ENCODE peak calls at places on chromosomes 12 and 14, in seven cellular contexts. C is EH, Z is left ventricle myocardium inferior, D is NCI-H345, V is HFF-Myc, E is dermis blood vessel endothelial cell, U is HEK293T. A is an unnamed sample.

GRCh38 chr12:96136129-96136528 is 58.0 kb upstream of the ELK3 start:
- DNase-seq in C (peak), U (no peak), V (no peak), D (no peak), Z (no peak), E (peak), A (peak)

GRCh38 chr14:70052990-70053389 is 135.8 kb downstream of the SLC8A3 start:
- DNase-seq in Z (no peak), U (peak), D (no peak), E (peak), V (peak), C (peak), A (peak)

GRCh38 chr12:119369907-119370546 is 35.5 kb downstream of the CCDC60 start:
- DNase-seq in C (no peak), D (peak), E (no peak), V (no peak), U (no peak), Z (no peak), A (no peak)

GRCh38 chr12:120369476-120370342 is 745 bp upstream of the MSI1 start:
- DNase-seq in U (no peak), D (no peak), E (no peak), V (no peak), C (no peak), Z (no peak), A (no peak)

GRCh38 chr12:54974281-54974680 is 10.3 kb downstream of the TESPA1 start:
- DNase-seq in Z (no peak), D (no peak), V (no peak), U (no peak), C (no peak), E (no peak), A (no peak)

GRCh38 chr12:7645395-7646177 is 20.1 kb downstream of the APOBEC1 start:
- DNase-seq in C (peak), D (peak), E (peak), Z (no peak), V (no peak), U (peak), A (peak)

GRCh38 chr14:53437858-53438257 is 284.7 kb upstream of the DDHD1 start:
- DNase-seq in C (no peak), E (no peak), Z (no peak), D (no peak), V (no peak), U (no peak), A (no peak)

GRCh38 chr12:22285871-22286270 is 48.6 kb downstream of the ST8SIA1 start:
- DNase-seq in E (no peak), V (no peak), C (no peak), U (no peak), Z (no peak), D (no peak), A (peak)

GRCh38 chr14:45072121-45072520 is 11.8 kb upstream of the PRPF39 start:
- DNase-seq in Z (no peak), U (no peak), E (no peak), V (no peak), D (no peak), C (no peak), A (no peak)

GRCh38 chr14:64337901-64338615 is 43.9 kb upstream of the ESR2 start:
- DNase-seq in E (peak), D (peak), Z (no peak), C (peak), U (peak), V (peak), A (peak)

GRCh38 chr14:104140463-104141331 is 2.3 kb downstream of the KIF26A start:
- DNase-seq in E (no peak), C (no peak), Z (no peak), V (no peak), D (no peak), U (no peak), A (no peak)

GRCh38 chr14:106840258-106840657 is 1313.9 kb downstream of the TMEM121 start:
- DNase-seq in D (peak), E (no peak), C (no peak), Z (no peak), U (no peak), V (no peak), A (no peak)

GRCh38 chr12:48601013-48601756 is 31.3 kb upstream of the LALBA start:
- DNase-seq in U (no peak), D (no peak), Z (no peak), C (peak), E (no peak), V (peak), A (peak)

GRCh38 chr12:57236925-57237652 is 7.6 kb downstream of the SHMT2 start:
- DNase-seq in V (no peak), D (no peak), E (no peak), C (peak), Z (peak), U (no peak), A (peak)

GRCh38 chr12:101089271-101089670 is 120.8 kb downstream of the SLC5A8 start:
- DNase-seq in D (no peak), E (no peak), V (no peak), Z (no peak), U (no peak), C (no peak), A (no peak)

GRCh38 chr12:92503029-92503931 is 199.5 kb upstream of the PLEKHG7 start:
- DNase-seq in E (no peak), Z (no peak), V (no peak), U (no peak), C (no peak), D (no peak), A (no peak)

GRCh38 chr12:98595152-98595988 is 1.9 kb downstream of the SLC25A3 start:
- DNase-seq in D (no peak), C (peak), V (no peak), Z (no peak), U (no peak), E (peak), A (peak)

GRCh38 chr12:98997-99396 is 32.4 kb downstream of the IQSEC3 start:
- DNase-seq in D (no peak), C (no peak), U (no peak), Z (no peak), V (no peak), E (no peak), A (peak)

GRCh38 chr14:91873476-91874265 is 6.3 kb upstream of the TC2N start:
- DNase-seq in Z (no peak), D (peak), C (no peak), V (no peak), U (no peak), E (no peak), A (no peak)

GRCh38 chr12:22101749-22102243 is 55.8 kb downstream of the CMAS start:
- DNase-seq in V (peak), Z (no peak), C (peak), D (no peak), U (no peak), E (peak), A (peak)

GRCh38 chr14:65206448-65207096 is 104.3 kb upstream of the MAX start:
- DNase-seq in C (peak), Z (no peak), D (no peak), U (no peak), E (no peak), V (no peak), A (peak)

GRCh38 chr14:24377660-24378059 is 9.7 kb downstream of the NFATC4 start:
- DNase-seq in D (no peak), E (no peak), Z (no peak), V (no peak), U (no peak), C (no peak), A (no peak)

GRCh38 chr12:63826002-63826585 is 18.4 kb upstream of the SRGAP1 start:
- DNase-seq in U (peak), V (peak), D (no peak), C (peak), Z (no peak), E (peak), A (peak)

GRCh38 chr12:14892726-14893442 is 7.2 kb upstream of the MGP start:
- DNase-seq in E (no peak), D (no peak), Z (no peak), V (no peak), U (no peak), C (peak), A (peak)

GRCh38 chr14:63759454-63759853 is 31.6 kb upstream of the SGPP1 start:
- DNase-seq in V (no peak), Z (no peak), U (no peak), E (peak), C (peak), D (no peak), A (peak)

GRCh38 chr12:97308576-97309198 is 153.9 kb upstream of the RMST start:
- DNase-seq in E (peak), Z (no peak), U (peak), V (peak), D (peak), C (peak), A (peak)

GRCh38 chr14:33992274-33993050 is 41.6 kb upstream of the EGLN3 start:
- DNase-seq in D (no peak), E (no peak), U (no peak), C (no peak), V (no peak), Z (no peak), A (no peak)

GRCh38 chr14:41225433-41225832 is 381.2 kb upstream of the LRFN5 start:
- DNase-seq in D (no peak), U (no peak), E (no peak), C (no peak), V (no peak), Z (no peak), A (no peak)

GRCh38 chr14:103930051-103930604 is 1.9 kb downstream of the TDRD9 start:
- DNase-seq in Z (no peak), E (no peak), C (no peak), U (no peak), V (no peak), D (no peak), A (no peak)

GRCh38 chr12:109723311-109723791 is 9.7 kb downstream of the FAM222A start:
- DNase-seq in C (no peak), Z (peak), D (no peak), U (no peak), V (no peak), E (no peak), A (no peak)

GRCh38 chr12:55724226-55724939 is 4.2 kb downstream of the RDH5 start:
- DNase-seq in C (peak), Z (peak), V (no peak), U (peak), D (peak), E (peak), A (peak)

GRCh38 chr12:131042848-131043245 is 89.1 kb downstream of the ADGRD1 start:
- DNase-seq in D (no peak), Z (no peak), U (no peak), E (no peak), V (no peak), C (no peak), A (no peak)

GRCh38 chr14:28767851-28768548 is 1.4 kb downstream of the FOXG1 start:
- DNase-seq in E (no peak), V (no peak), D (peak), C (no peak), Z (no peak), U (peak), A (no peak)

GRCh38 chr14:98069712-98070133 is 1202.3 kb downstream of the BCL11B start:
- DNase-seq in C (no peak), U (no peak), D (no peak), E (no peak), Z (no peak), V (no peak), A (peak)

GRCh38 chr12:124663771-124664366 is 96.5 kb upstream of the NCOR2 start:
- DNase-seq in V (no peak), Z (no peak), C (no peak), D (no peak), E (no peak), U (no peak), A (no peak)

GRCh38 chr14:55123101-55123500 is 6.0 kb upstream of the LGALS3 start:
- DNase-seq in E (peak), Z (no peak), V (no peak), D (no peak), C (peak), U (no peak), A (peak)

GRCh38 chr14:65336191-65336591 is 76.3 kb upstream of the FUT8 start:
- DNase-seq in V (no peak), U (no peak), C (peak), E (no peak), D (no peak), Z (no peak), A (peak)

GRCh38 chr14:103066399-103066798 is 9.1 kb upstream of the CDC42BPB start:
- DNase-seq in Z (no peak), E (peak), U (no peak), V (no peak), C (no peak), D (no peak), A (no peak)

GRCh38 chr12:65853489-65854157 is 29.3 kb downstream of the HMGA2 start:
- DNase-seq in V (peak), D (no peak), E (peak), Z (no peak), C (peak), U (no peak), A (peak)